ENCODE peak calls at places on chromosomes 4 and X, in six cellular contexts. C is ecto neural progenitor cell, P is left ventricle myocardium superior, V is omental fat pad, Y is fibroblast of pulmonary artery, K is Caco-2. B is an unnamed sample.

GRCh38 chrX:14290335-14290734 is 239.0 kb upstream of the GLRA2 start:
- DNase-seq in C (no peak), P (no peak), V (no peak), Y (no peak), K (no peak), B (no peak)

GRCh38 chrX:17519349-17519748 is 144.3 kb downstream of the NHS start:
- DNase-seq in C (no peak), P (peak), V (no peak), Y (peak), K (no peak), B (no peak)

GRCh38 chr4:21765810-21766407 is 182.7 kb downstream of the KCNIP4 start:
- DNase-seq in C (no peak), P (no peak), V (no peak), Y (peak), K (peak), B (peak)

GRCh38 chrX:12249997-12250396 is 111.7 kb downstream of the FRMPD4 start:
- DNase-seq in C (no peak), P (no peak), V (no peak), Y (no peak), K (no peak), B (no peak)

GRCh38 chrX:110732274-110732673 is 63.3 kb downstream of the CHRDL1 start:
- DNase-seq in C (peak), P (peak), V (no peak), Y (no peak), K (no peak), B (no peak)

GRCh38 chrX:45850197-45850774 is 649.6 kb upstream of the DIPK2B start:
- DNase-seq in C (peak), P (no peak), V (no peak), Y (no peak), K (peak), B (no peak)

GRCh38 chrX:3120426-3120825 is 79.2 kb downstream of the ARSF start:
- DNase-seq in C (no peak), P (no peak), V (no peak), Y (no peak), K (no peak), B (no peak)

GRCh38 chr4:74278490-74278889 is 29.8 kb upstream of the EPGN start:
- DNase-seq in C (no peak), P (no peak), V (no peak), Y (no peak), K (no peak), B (no peak)

GRCh38 chr4:40233227-40233626 is 36.4 kb downstream of the RHOH start:
- DNase-seq in C (no peak), P (no peak), V (no peak), Y (no peak), K (no peak), B (no peak)

GRCh38 chr4:6418193-6418755 is 54.1 kb downstream of the PPP2R2C start:
- DNase-seq in C (no peak), P (no peak), V (no peak), Y (no peak), K (no peak), B (no peak)

GRCh38 chr4:24674279-24674678 is 89.9 kb upstream of the DHX15 start:
- DNase-seq in C (no peak), P (no peak), V (no peak), Y (no peak), K (no peak), B (no peak)

GRCh38 chrX:71532078-71532752 is 689 bp upstream of the OGT start:
- DNase-seq in C (peak), P (no peak), V (no peak), Y (peak), K (peak), B (no peak)

GRCh38 chr4:122762520-122762919 is 30.0 kb downstream of the BBS12 start:
- DNase-seq in C (no peak), P (no peak), V (no peak), Y (no peak), K (no peak), B (no peak)

GRCh38 chr4:79249879-79250503 is 75.9 kb downstream of the NAA11 start:
- DNase-seq in C (no peak), P (no peak), V (no peak), Y (no peak), K (no peak), B (no peak)

GRCh38 chr4:182518421-182518820 is 275.2 kb downstream of the TENM3 start:
- DNase-seq in C (no peak), P (no peak), V (no peak), Y (no peak), K (no peak), B (no peak)

GRCh38 chr4:107519057-107519456 is 201.0 kb downstream of the PAPSS1 start:
- DNase-seq in C (no peak), P (no peak), V (no peak), Y (peak), K (peak), B (peak)

GRCh38 chr4:112386051-112386450 is 88.9 kb downstream of the ALPK1 start:
- DNase-seq in C (no peak), P (no peak), V (no peak), Y (no peak), K (no peak), B (no peak)

GRCh38 chrX:69189972-69190371 is 24.7 kb upstream of the PJA1 start:
- DNase-seq in C (no peak), P (peak), V (no peak), Y (peak), K (no peak), B (no peak)

GRCh38 chrX:48466696-48467095 is 3.4 kb downstream of the SLC38A5 start:
- DNase-seq in C (no peak), P (no peak), V (no peak), Y (no peak), K (no peak), B (no peak)

GRCh38 chr4:21077967-21078366 is 377.7 kb downstream of the PACRGL start:
- DNase-seq in C (no peak), P (no peak), V (no peak), Y (no peak), K (no peak), B (no peak)

GRCh38 chr4:102598102-102598758 is 97.1 kb downstream of the NFKB1 start:
- DNase-seq in C (no peak), P (no peak), V (no peak), Y (peak), K (no peak), B (no peak)

GRCh38 chrX:95057341-95057740 is 1383.3 kb downstream of the FAM133A start:
- DNase-seq in C (no peak), P (no peak), V (no peak), Y (no peak), K (no peak), B (no peak)

GRCh38 chr4:19739101-19739651 is 512.5 kb upstream of the SLIT2 start:
- DNase-seq in C (no peak), P (no peak), V (no peak), Y (peak), K (no peak), B (no peak)

GRCh38 chr4:2243682-2244380 is 1.9 kb upstream of the HAUS3 start:
- DNase-seq in C (no peak), P (peak), V (no peak), Y (peak), K (peak), B (no peak)

GRCh38 chr4:52780627-52781354 is 29.6 kb upstream of the ERVMER34-1 start:
- DNase-seq in C (no peak), P (no peak), V (no peak), Y (no peak), K (peak), B (no peak)

GRCh38 chrX:107541244-107541643 is 87.1 kb upstream of the PRPS1 start:
- DNase-seq in C (no peak), P (no peak), V (no peak), Y (no peak), K (no peak), B (no peak)

GRCh38 chr4:102575369-102576129 is 74.4 kb downstream of the NFKB1 start:
- DNase-seq in C (no peak), P (no peak), V (no peak), Y (no peak), K (no peak), B (no peak)

GRCh38 chrX:120697053-120697452 is 67.2 kb upstream of the C1GALT1C1 start:
- DNase-seq in C (no peak), P (no peak), V (no peak), Y (no peak), K (no peak), B (no peak)

GRCh38 chr4:184860018-184860530 is 34.3 kb upstream of the ACSL1 start:
- DNase-seq in C (no peak), P (no peak), V (no peak), Y (no peak), K (no peak), B (no peak)

GRCh38 chr4:13541720-13542576 is 2.4 kb downstream of the NKX3-2 start:
- DNase-seq in C (peak), P (peak), V (no peak), Y (no peak), K (no peak), B (no peak)

GRCh38 chr4:182486895-182487294 is 243.7 kb downstream of the TENM3 start:
- DNase-seq in C (no peak), P (no peak), V (no peak), Y (no peak), K (no peak), B (no peak)

GRCh38 chr4:85717847-85718246 is 242.9 kb downstream of the ARHGAP24 start:
- DNase-seq in C (no peak), P (no peak), V (no peak), Y (no peak), K (no peak), B (no peak)

GRCh38 chrX:153818571-153819397 is 11.6 kb downstream of the PDZD4 start:
- DNase-seq in C (peak), P (peak), V (no peak), Y (no peak), K (peak), B (peak)

B was measured in neuronal stem cell.